ENCODE peak calls at places on chromosomes 6 and 20, in seven cellular contexts. M is stomach, Z is A549, T is sigmoid colon, P is H1, K is transverse colon, J is ovary. G is an unnamed sample.

GRCh38 chr20:33869283-33869682 is 58.1 kb downstream of the CHMP4B start:
- DNase-seq in M (no peak), Z (no peak), T (no peak), P (no peak), K (no peak), J (no peak), G (no peak)

GRCh38 chr6:42405025-42405424 is 46.7 kb downstream of the TRERF1 start:
- DNase-seq in M (no peak), Z (no peak), T (no peak), P (no peak), K (no peak), J (no peak), G (no peak)

GRCh38 chr6:89356644-89357043 is 4.1 kb upstream of the UBE2J1 start:
- DNase-seq in M (no peak), Z (no peak), T (no peak), P (no peak), K (no peak), J (no peak), G (no peak)

GRCh38 chr6:3585320-3585935 is 128.6 kb upstream of the SLC22A23 start:
- DNase-seq in M (no peak), Z (no peak), T (no peak), P (no peak), K (no peak), J (no peak), G (no peak)

GRCh38 chr20:33000802-33001466 is 3.3 kb downstream of the SUN5 start:
- DNase-seq in M (no peak), Z (no peak), T (no peak), P (no peak), K (no peak), J (no peak), G (no peak)

GRCh38 chr20:35311409-35311808 is 19.2 kb upstream of the FAM83C start:
- DNase-seq in M (no peak), Z (no peak), T (no peak), P (no peak), K (peak; percentile 55), J (no peak), G (no peak)

GRCh38 chr6:30206799-30207618 is 6.2 kb downstream of the TRIM26 start:
- DNase-seq in M (peak; percentile 34), Z (no peak), T (peak; percentile 65), P (no peak), K (peak; percentile 43), J (no peak), G (no peak)

GRCh38 chr20:45967551-45968080 is 4.4 kb downstream of the ZNF335 start:
- DNase-seq in M (no peak), Z (no peak), T (peak; percentile 64), P (no peak), K (no peak), J (no peak), G (peak; percentile 55)

GRCh38 chr20:11158589-11158988 is 484.8 kb upstream of the JAG1 start:
- DNase-seq in M (no peak), Z (no peak), T (no peak), P (no peak), K (no peak), J (no peak), G (no peak)

GRCh38 chr6:1958257-1958656 is 287.1 kb downstream of the GMDS start:
- DNase-seq in M (no peak), Z (no peak), T (no peak), P (no peak), K (no peak), J (no peak), G (no peak)

GRCh38 chr20:35344354-35344837 is 52.2 kb upstream of the FAM83C start:
- DNase-seq in M (peak; percentile 56), Z (no peak), T (no peak), P (no peak), K (peak; percentile 65), J (peak; percentile 77), G (no peak)

GRCh38 chr20:42544926-42545325 is 644.8 kb downstream of the PTPRT start:
- DNase-seq in M (peak; percentile 54), Z (no peak), T (no peak), P (no peak), K (no peak), J (no peak), G (no peak)

GRCh38 chr20:43586641-43587040 is 4.1 kb upstream of the IFT52 start:
- DNase-seq in M (no peak), Z (no peak), T (no peak), P (no peak), K (no peak), J (no peak), G (no peak)

GRCh38 chr6:57162008-57162407 is 10.1 kb upstream of the BAG2 start:
- DNase-seq in M (no peak), Z (no peak), T (no peak), P (no peak), K (no peak), J (no peak), G (no peak)

GRCh38 chr6:44284867-44285266 is 14.6 kb downstream of the TMEM151B start:
- DNase-seq in M (no peak), Z (no peak), T (no peak), P (no peak), K (no peak), J (no peak), G (no peak)
- TF ChIP-seq EP300 in M (no peak), Z (no peak), T (no peak), P (no peak), K (no peak), J (no peak), G (no peak)

GRCh38 chr6:114783783-114784182 is 441.0 kb upstream of the HS3ST5 start:
- DNase-seq in M (no peak), Z (no peak), T (no peak), P (no peak), K (no peak), J (no peak), G (no peak)
- H3K4me1 ChIP-seq in M (no peaks in the 10 kb centered on the region), Z (no peaks in the 10 kb centered on the region), T (no peaks in the 10 kb centered on the region), P (no peaks in the 10 kb centered on the region), K (no peaks in the 10 kb centered on the region), J (no peaks in the 10 kb centered on the region), G (no peaks in the 10 kb centered on the region)

GRCh38 chr6:106634565-106634964 is 5.2 kb downstream of the QRSL1 start:
- DNase-seq in M (no peak), Z (no peak), T (no peak), P (no peak), K (no peak), J (no peak), G (no peak)
- TF ChIP-seq POLR2A in M (no peak), Z (no peak), T (no peak), P (no peak), K (no peak), J (no peak), G (no peak)

GRCh38 chr6:92753956-92754355 is 665.4 kb downstream of the EPHA7 start:
- DNase-seq in M (no peak), Z (no peak), T (no peak), P (no peak), K (no peak), J (no peak), G (no peak)
- TF ChIP-seq EP300 in M (no peak), Z (no peak), T (no peak), P (no peak), K (no peak), J (no peak), G (no peak)

GRCh38 chr6:166614589-166614988 is 12.5 kb downstream of the RPS6KA2 start:
- DNase-seq in M (no peak), Z (no peak), T (no peak), P (no peak), K (no peak), J (no peak), G (no peak)

GRCh38 chr6:166618251-166618650 is 8.8 kb downstream of the RPS6KA2 start:
- DNase-seq in M (no peak), Z (no peak), T (no peak), P (no peak), K (no peak), J (no peak), G (no peak)

GRCh38 chr6:166615059-166615770 is 11.8 kb downstream of the RPS6KA2 start:
- DNase-seq in M (no peak), Z (no peak), T (no peak), P (no peak), K (no peak), J (peak; percentile 79), G (no peak)

GRCh38 chr6:166617359-166617758 is 9.7 kb downstream of the RPS6KA2 start:
- DNase-seq in M (no peak), Z (no peak), T (no peak), P (peak; percentile 7), K (no peak), J (no peak), G (no peak)

GRCh38 chr6:166616261-166617226 is 10.5 kb downstream of the RPS6KA2 start:
- DNase-seq in M (no peak), Z (no peak), T (no peak), P (no peak), K (no peak), J (no peak), G (no peak)
- H3K4me1 ChIP-seq in M (peaks cover 24% of the 10 kb centered on the region), Z (no peaks in the 10 kb centered on the region), T (peaks cover 82% of the 10 kb centered on the region), P (peaks cover 8% of the 10 kb centered on the region), K (peaks cover 16% of the 10 kb centered on the region), J (peaks cover 46% of the 10 kb centered on the region), G (peaks cover 33% of the 10 kb centered on the region)

GRCh38 chr6:106525111-106525884 is 104.0 kb downstream of the RTN4IP1 start:
- DNase-seq in M (no peak), Z (no peak), T (no peak), P (no peak), K (no peak), J (no peak), G (no peak)
- TF ChIP-seq POLR2A in M (no peak), Z (no peak), T (no peak), P (no peak), K (no peak), J (no peak), G (no peak)

DNA sequence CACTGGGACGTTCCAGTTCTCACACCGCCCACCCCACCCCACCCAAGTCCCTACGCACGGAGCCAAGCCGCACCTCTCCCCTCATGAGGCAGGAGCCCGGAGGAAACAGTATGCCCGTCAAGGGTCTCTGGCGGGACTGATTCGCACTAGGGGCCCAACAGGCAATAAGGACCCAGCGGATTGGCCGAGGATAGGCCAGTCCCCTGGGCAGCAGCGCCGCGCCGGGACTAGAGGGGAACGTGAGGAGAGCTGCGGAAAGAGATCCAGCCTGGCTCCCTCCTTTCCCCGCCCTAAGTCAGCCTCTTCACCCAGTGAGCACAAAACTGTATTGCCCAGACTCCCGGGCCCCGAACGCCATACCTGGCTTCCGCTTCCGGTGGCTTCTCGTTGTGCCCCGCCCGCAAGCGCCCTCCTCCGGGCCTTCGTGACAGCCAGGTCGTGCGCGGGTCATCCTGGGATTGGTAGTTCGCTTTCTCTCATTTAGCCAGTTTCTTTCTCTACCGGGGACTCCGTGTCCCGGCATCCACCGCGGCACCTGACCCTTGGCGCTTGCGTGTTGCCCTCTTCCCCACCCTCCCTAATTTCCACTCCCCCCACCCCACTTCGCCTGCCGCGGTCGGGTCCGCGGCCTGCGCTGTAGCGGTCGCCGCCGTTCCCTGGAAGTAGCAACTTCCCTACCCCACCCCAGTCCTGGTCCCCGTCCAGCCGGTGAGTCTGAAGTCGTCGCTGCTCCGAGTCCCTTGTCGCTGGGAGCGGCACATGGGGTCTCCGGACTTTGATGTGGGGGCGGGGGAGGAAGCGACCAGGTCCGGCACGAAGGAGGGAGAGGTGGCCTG is at the start of gene CSNK2B:
- DNase-seq in M (peak; percentile 99), Z (peak; percentile 94), T (peak; percentile 99), P (peak; percentile 91), K (peak; percentile 99), J (peak; percentile 99), G (peak; percentile 100)
- TF ChIP-seq EP300 in M (no peak), Z (no peak), T (no peak), P (no peak), K (no peak), J (peak; percentile 62), G (no peak)

DNA sequence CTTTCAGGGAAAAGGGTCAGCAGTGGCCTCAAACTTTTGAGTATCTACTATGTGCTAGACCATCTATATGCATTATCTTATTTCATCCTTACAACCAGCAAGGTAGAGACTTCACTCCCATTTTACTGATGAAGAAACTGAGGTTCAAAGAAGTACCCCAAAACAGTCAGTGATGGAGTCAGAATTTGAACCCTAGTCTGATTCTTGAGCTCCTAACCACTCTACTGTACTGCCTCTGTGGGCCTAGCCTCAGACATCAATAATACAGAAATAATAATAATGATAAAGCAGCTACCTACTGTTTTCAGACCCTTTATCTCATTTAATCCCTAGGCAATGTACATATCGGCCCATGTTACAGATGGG is 8.4 kb downstream of the ADA start:
- DNase-seq in M (no peak), Z (no peak), T (no peak), P (no peak), K (no peak), J (no peak), G (no peak)
- H3K4me1 ChIP-seq in M (peaks cover 67% of the 10 kb centered on the region), Z (peaks cover 55% of the 10 kb centered on the region), T (peaks cover 44% of the 10 kb centered on the region), P (peaks cover 25% of the 10 kb centered on the region), K (peaks cover 54% of the 10 kb centered on the region), J (no peaks in the 10 kb centered on the region), G (peaks cover 39% of the 10 kb centered on the region)